ENCODE peak calls at places on chromosome 4, in six cellular contexts. C is left ventricle myocardium inferior; K is effector memory CD4-positive, alpha-beta T cell; Q is tibial nerve; S is pancreas; G is small intestine. M is an unnamed sample.

GRCh38 chr4:119211856-119212250 is 660 bp upstream of the USP53 start:
- DNase-seq in C (no peak), S (no peak), Q (no peak), G (no peak), K (no peak), M (no peak)

GRCh38 chr4:164959896-164960295 is 17.6 kb downstream of the TRIM61 start:
- DNase-seq in Q (no peak), K (no peak), G (no peak), S (no peak), C (no peak), M (no peak)

GRCh38 chr4:182655321-182655720 is 261.9 kb downstream of the DCTD start:
- DNase-seq in G (no peak), K (no peak), S (no peak), Q (no peak), C (no peak), M (no peak)

GRCh38 chr4:40323866-40324265 is 11.3 kb upstream of the CHRNA9 start:
- DNase-seq in G (no peak), C (no peak), K (no peak), Q (no peak), S (no peak), M (no peak)

GRCh38 chr4:17103231-17103630 is 204.8 kb upstream of the LDB2 start:
- DNase-seq in C (no peak), Q (no peak), G (no peak), S (no peak), K (no peak), M (no peak)

GRCh38 chr4:17324431-17324830 is 187.5 kb downstream of the QDPR start:
- DNase-seq in S (no peak), C (no peak), K (no peak), G (peak; percentile 7), Q (peak; percentile 26), M (no peak)

GRCh38 chr4:41692717-41693345 is 55.7 kb downstream of the PHOX2B start:
- DNase-seq in S (peak; percentile 67), C (peak; percentile 19), K (no peak), Q (no peak), G (peak; percentile 44), M (no peak)

GRCh38 chr4:73822812-73823480 is 13.5 kb upstream of the CXCL6 start:
- DNase-seq in K (no peak), C (no peak), Q (no peak), S (no peak), G (no peak), M (no peak)

GRCh38 chr4:75235359-75235951 is 278.7 kb downstream of the RCHY1 start:
- DNase-seq in S (no peak), K (no peak), G (no peak), C (no peak), Q (no peak), M (no peak)

GRCh38 chr4:25723409-25723808 is 67.8 kb downstream of the SLC34A2 start:
- DNase-seq in C (no peak), K (no peak), Q (no peak), S (no peak), G (no peak), M (no peak)

GRCh38 chr4:22072240-22072639 is 123.7 kb upstream of the KCNIP4 start:
- DNase-seq in Q (no peak), C (no peak), G (no peak), S (no peak), K (no peak), M (no peak)

GRCh38 chr4:168942985-168943384 is 67.1 kb downstream of the CBR4 start:
- DNase-seq in G (no peak), S (no peak), C (no peak), K (no peak), Q (no peak), M (no peak)

GRCh38 chr4:26204249-26204825 is 116.5 kb upstream of the RBPJ start:
- DNase-seq in K (no peak), S (no peak), Q (no peak), C (no peak), G (no peak), M (no peak)

GRCh38 chr4:60034371-60034770 is 1165.8 kb upstream of the ADGRL3 start:
- DNase-seq in G (no peak), Q (no peak), S (no peak), K (no peak), C (no peak), M (no peak)

GRCh38 chr4:120731561-120731960 is 191.0 kb downstream of the PRDM5 start:
- DNase-seq in G (no peak), K (no peak), S (no peak), Q (no peak), C (no peak), M (no peak)

GRCh38 chr4:72312032-72312650 is 256.9 kb downstream of the ADAMTS3 start:
- DNase-seq in Q (peak; percentile 46), G (peak; percentile 5), C (peak; percentile 79), K (no peak), S (no peak), M (no peak)

GRCh38 chr4:57048590-57049304 is 61.4 kb downstream of the IGFBP7 start:
- DNase-seq in K (no peak), G (no peak), Q (no peak), C (no peak), S (no peak), M (no peak)

GRCh38 chr4:38964942-38965775 is 67.0 kb downstream of the TMEM156 start:
- DNase-seq in K (no peak), Q (no peak), S (no peak), G (no peak), C (no peak), M (no peak)

GRCh38 chr4:109658871-109659410 is 44.3 kb downstream of the CASP6 start:
- DNase-seq in K (no peak), C (no peak), Q (no peak), G (peak; percentile 27), S (no peak), M (no peak)

GRCh38 chr4:81405900-81406401 is 65.8 kb downstream of the RASGEF1B start:
- DNase-seq in C (no peak), Q (no peak), G (peak; percentile 90), S (no peak), K (no peak), M (no peak)

GRCh38 chr4:26992657-26993361 is 132.2 kb downstream of the STIM2 start:
- DNase-seq in K (no peak), G (no peak), S (no peak), C (no peak), Q (no peak), M (no peak)

GRCh38 chr4:148284526-148285193 is 157.6 kb downstream of the NR3C2 start:
- DNase-seq in S (no peak), G (no peak), C (no peak), K (no peak), Q (no peak), M (no peak)

GRCh38 chr4:149409186-149410056 is 406.2 kb downstream of the IQCM start:
- DNase-seq in G (no peak), K (no peak), S (no peak), C (peak; percentile 51), Q (no peak), M (no peak)

GRCh38 chr4:172202480-172203076 is 389.4 kb downstream of the GALNTL6 start:
- DNase-seq in G (no peak), C (no peak), Q (no peak), S (no peak), K (no peak), M (no peak)

GRCh38 chr4:3331511-3332394 is 38.9 kb downstream of the RGS12 start:
- DNase-seq in C (no peak), K (no peak), Q (no peak), S (no peak), G (no peak), M (no peak)

GRCh38 chr4:157014621-157015591 is 43.3 kb upstream of the PDGFC start:
- DNase-seq in G (no peak), C (no peak), K (no peak), Q (no peak), S (no peak), M (no peak)

GRCh38 chr4:142713282-142714030 is 132.6 kb downstream of the INPP4B start:
- DNase-seq in K (no peak), S (no peak), C (no peak), Q (no peak), G (no peak), M (no peak)
- H3K27me3 ChIP-seq in K (no peaks in the 10 kb centered on the region), S (no peaks in the 10 kb centered on the region), C (no peaks in the 10 kb centered on the region), Q (no peaks in the 10 kb centered on the region), G (no peaks in the 10 kb centered on the region), M (no peaks in the 10 kb centered on the region)

GRCh38 chr4:77617203-77617602 is 11.6 kb downstream of the CXCL13 start:
- DNase-seq in Q (no peak), K (no peak), G (no peak), S (no peak), C (no peak), M (no peak)

GRCh38 chr4:77615153-77615552 is 9.5 kb downstream of the CXCL13 start:
- DNase-seq in Q (no peak), G (no peak), S (no peak), C (no peak), K (no peak), M (no peak)

GRCh38 chr4:77618383-77619241 is 13.0 kb downstream of the CXCL13 start:
- DNase-seq in C (peak; percentile 16), Q (peak; percentile 60), G (peak; percentile 84), K (no peak), S (no peak), M (no peak)

DNA sequence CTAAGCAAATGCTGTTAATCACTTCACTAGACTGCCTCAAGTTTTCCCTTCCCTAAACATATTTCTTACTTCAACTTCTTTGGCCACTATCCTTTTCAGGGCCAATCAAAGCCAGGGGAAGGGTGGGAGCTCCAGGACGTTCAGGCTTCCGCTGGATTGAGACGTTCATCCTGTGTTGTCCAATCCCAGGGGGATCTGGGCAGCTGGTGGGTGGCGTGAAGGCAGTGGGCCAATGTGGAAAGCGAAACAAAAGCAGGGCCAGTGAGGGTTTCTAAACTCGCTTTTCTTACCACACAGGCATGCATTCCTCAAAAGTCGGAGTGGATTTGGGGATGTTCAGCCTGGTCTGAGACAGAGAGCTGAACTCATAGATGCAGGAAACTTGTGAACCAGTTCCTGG is 7.6 kb downstream of the CXCL13 start:
- DNase-seq in C (peak; percentile 44), K (no peak), G (no peak), Q (peak; percentile 23), S (no peak), M (no peak)
- H3K27me3 ChIP-seq in C (peaks cover 10% of the 10 kb centered on the region), K (no peaks in the 10 kb centered on the region), G (no peaks in the 10 kb centered on the region), Q (no peaks in the 10 kb centered on the region), S (no peaks in the 10 kb centered on the region), M (no peaks in the 10 kb centered on the region)

DNA sequence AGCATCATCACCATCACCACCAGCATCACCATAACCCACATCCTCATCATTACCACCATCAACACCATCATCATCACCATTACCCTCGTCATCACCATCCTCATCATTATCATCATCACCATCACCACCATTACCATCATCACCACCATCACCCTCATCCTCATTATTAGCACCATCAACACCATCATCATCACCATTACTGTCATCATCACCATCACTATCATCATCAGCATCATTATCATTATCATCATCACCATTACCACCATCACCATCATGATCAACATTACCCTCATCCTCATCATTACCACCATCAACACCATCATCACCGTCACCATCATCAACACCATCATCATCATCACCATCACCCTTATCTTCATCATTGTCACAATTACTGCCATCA is 51.7 kb downstream of the HTRA3 start:
- DNase-seq in S (no peak), G (no peak), C (no peak), K (no peak), Q (no peak), M (no peak)
- H3K27me3 ChIP-seq in S (no peaks in the 10 kb centered on the region), G (no peaks in the 10 kb centered on the region), C (no peaks in the 10 kb centered on the region), K (no peaks in the 10 kb centered on the region), Q (no peaks in the 10 kb centered on the region), M (no peaks in the 10 kb centered on the region)

GRCh38 chr4:576245-576821 is at the start of gene TMEM271:
- DNase-seq in K (no peak), G (no peak), C (no peak), Q (no peak), S (no peak), M (no peak)
- H3K27me3 ChIP-seq in K (peaks cover 10% of the 10 kb centered on the region), G (peaks cover 52% of the 10 kb centered on the region), C (peaks cover 95% of the 10 kb centered on the region), Q (peaks cover 4% of the 10 kb centered on the region), S (peaks cover 5% of the 10 kb centered on the region), M (peaks cover 16% of the 10 kb centered on the region)

M was measured in esophagus squamous epithelium.